ENCODE peak calls at places on chromosomes 4 and X, in five cellular contexts. I is AG10803, L is fibroblast of lung, W is NB4, Z is tibial artery. K is an unnamed sample.

GRCh38 chr4:89056953-89057398 is at the start of gene FAM13A:
- DNase-seq in I (peak), L (peak), W (peak), Z (peak), K (peak)

GRCh38 chrX:42102586-42103282 is 179.4 kb upstream of the CASK start:
- DNase-seq in I (no peak), L (no peak), W (no peak), Z (peak), K (no peak)

GRCh38 chrX:8504451-8504850 is 39.8 kb downstream of the VCX3B start:
- DNase-seq in I (no peak), L (peak), W (no peak), Z (no peak), K (peak)

GRCh38 chr4:40848981-40849380 is 99.2 kb downstream of the NSUN7 start:
- DNase-seq in I (peak), L (no peak), W (no peak), Z (no peak), K (peak)

GRCh38 chr4:1739358-1739757 is 18.0 kb downstream of the TACC3 start:
- DNase-seq in I (no peak), L (no peak), W (no peak), Z (no peak), K (no peak)

GRCh38 chr4:98663226-98664006 is 5.0 kb upstream of the TSPAN5 start:
- DNase-seq in I (no peak), L (no peak), W (peak), Z (no peak), K (no peak)

GRCh38 chrX:136200466-136200865 is 50.7 kb downstream of the MAP7D3 start:
- DNase-seq in I (peak), L (peak), W (peak), Z (no peak), K (peak)

GRCh38 chr4:176290520-176290919 is 21.5 kb upstream of the ASB5 start:
- DNase-seq in I (no peak), L (no peak), W (no peak), Z (no peak), K (no peak)

GRCh38 chrX:23341452-23341851 is 6.8 kb downstream of the PTCHD1 start:
- DNase-seq in I (peak), L (no peak), W (no peak), Z (no peak), K (peak)

GRCh38 chr4:128310266-128310697 is 22.7 kb upstream of the PGRMC2 start:
- DNase-seq in I (no peak), L (peak), W (no peak), Z (no peak), K (peak)

GRCh38 chrX:30935985-30936384 is 46.9 kb upstream of the TAB3 start:
- DNase-seq in I (peak), L (peak), W (peak), Z (no peak), K (peak)

GRCh38 chr4:38281416-38282071 is 321.3 kb downstream of the PTTG2 start:
- DNase-seq in I (peak), L (peak), W (no peak), Z (no peak), K (peak)

GRCh38 chr4:128427832-128428366 is 140.3 kb upstream of the PGRMC2 start:
- DNase-seq in I (peak), L (peak), W (peak), Z (no peak), K (peak)

GRCh38 chr4:147578057-147578476 is 39.1 kb upstream of the TMEM184C start:
- DNase-seq in I (peak), L (peak), W (no peak), Z (peak), K (peak)

GRCh38 chr4:175413561-175413960 is 398.5 kb downstream of the GPM6A start:
- DNase-seq in I (peak), L (no peak), W (no peak), Z (no peak), K (no peak)

GRCh38 chr4:15649914-15650545 is 5.1 kb downstream of the FBXL5 start:
- DNase-seq in I (peak), L (peak), W (peak), Z (no peak), K (peak)

GRCh38 chr4:176627916-176628315 is 164.8 kb downstream of the VEGFC start:
- DNase-seq in I (no peak), L (no peak), W (no peak), Z (no peak), K (no peak)

GRCh38 chr4:90419124-90419711 is 292.0 kb downstream of the CCSER1 start:
- DNase-seq in I (peak), L (peak), W (peak), Z (no peak), K (peak)

GRCh38 chrX:133810925-133811324 is 174.5 kb downstream of the GPC3 start:
- DNase-seq in I (no peak), L (no peak), W (no peak), Z (no peak), K (no peak)

GRCh38 chr4:85127653-85128052 is 161.2 kb upstream of the WDFY3 start:
- DNase-seq in I (peak), L (peak), W (peak), Z (no peak), K (peak)

GRCh38 chrX:114675365-114675764 is 91.5 kb downstream of the HTR2C start:
- DNase-seq in I (peak), L (peak), W (no peak), Z (no peak), K (peak)

GRCh38 chrX:154017766-154018517 is 1.8 kb downstream of the IRAK1 start:
- DNase-seq in I (no peak), L (no peak), W (no peak), Z (no peak), K (no peak)

GRCh38 chr4:105666693-105667092 is 41.8 kb downstream of the INTS12 start:
- DNase-seq in I (peak), L (peak), W (peak), Z (no peak), K (peak)

GRCh38 chr4:2400841-2401609 is 17.4 kb downstream of the ZFYVE28 start:
- DNase-seq in I (no peak), L (no peak), W (no peak), Z (peak), K (no peak)

GRCh38 chr4:92381640-92382039 is 77.9 kb downstream of the GRID2 start:
- DNase-seq in I (no peak), L (peak), W (no peak), Z (no peak), K (peak)

GRCh38 chr4:122700178-122700725 is 32.3 kb upstream of the BBS12 start:
- DNase-seq in I (no peak), L (peak), W (no peak), Z (no peak), K (peak)

GRCh38 chr4:186781032-186781917 is 57.6 kb upstream of the FAT1 start:
- DNase-seq in I (peak), L (peak), W (no peak), Z (no peak), K (no peak)

GRCh38 chr4:188008377-188008776 is 12.8 kb downstream of the ZFP42 start:
- DNase-seq in I (peak), L (peak), W (peak), Z (no peak), K (peak)

GRCh38 chrX:148049441-148049840 is 68.3 kb downstream of the FMR1NB start:
- DNase-seq in I (peak), L (peak), W (peak), Z (no peak), K (peak)

GRCh38 chrX:107738272-107738671 is 37.3 kb downstream of the TSC22D3 start:
- DNase-seq in I (no peak), L (no peak), W (no peak), Z (no peak), K (no peak)

GRCh38 chr4:27886075-27886474 is 1025.4 kb downstream of the STIM2 start:
- DNase-seq in I (no peak), L (peak), W (no peak), Z (no peak), K (peak)

GRCh38 chr4:126899382-126899801 is 733.4 kb upstream of the INTU start:
- DNase-seq in I (peak), L (peak), W (no peak), Z (no peak), K (peak)

GRCh38 chr4:13541720-13542576 is 2.4 kb downstream of the NKX3-2 start:
- DNase-seq in I (no peak), L (no peak), W (no peak), Z (no peak), K (no peak)

GRCh38 chr4:15695240-15695699 is 7.6 kb upstream of the BST1 start:
- DNase-seq in I (peak), L (peak), W (peak), Z (no peak), K (peak)

GRCh38 chrX:120753413-120754251 is 122.0 kb downstream of the CT47B1 start:
- DNase-seq in I (no peak), L (no peak), W (no peak), Z (no peak), K (no peak)

GRCh38 chrX:155962906-155963305 is 34.6 kb upstream of the IL9R start:
- DNase-seq in I (no peak), L (no peak), W (no peak), Z (no peak), K (no peak)

GRCh38 chr4:147833254-147833653 is 101.4 kb downstream of the ARHGAP10 start:
- DNase-seq in I (peak), L (peak), W (no peak), Z (no peak), K (peak)

GRCh38 chr4:26015133-26015651 is 101.2 kb downstream of the SMIM20 start:
- DNase-seq in I (peak), L (peak), W (peak), Z (peak), K (peak)

GRCh38 chr4:21848001-21848400 is 100.6 kb downstream of the KCNIP4 start:
- DNase-seq in I (no peak), L (no peak), W (no peak), Z (no peak), K (no peak)

DNA sequence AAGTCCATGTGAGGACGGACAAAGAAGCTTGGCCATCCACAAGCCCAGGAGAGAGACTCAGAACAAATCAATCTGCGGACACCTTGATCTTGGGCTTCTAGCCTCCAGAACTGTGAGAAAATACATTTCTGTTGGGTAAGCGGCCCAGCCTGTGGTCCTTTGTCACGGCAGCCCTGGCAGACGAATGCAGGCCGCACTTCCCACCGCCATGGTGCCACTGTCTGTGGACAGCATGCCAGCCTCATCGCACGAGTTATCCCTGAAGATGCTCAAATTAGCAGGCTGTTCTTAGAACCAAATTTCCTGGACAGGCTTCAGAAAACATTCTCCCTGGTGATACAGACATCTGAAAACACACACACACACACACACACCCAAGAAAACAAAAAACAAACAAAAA is 343.5 kb upstream of the GATB start:
- DNase-seq in I (no peak), L (no peak), W (no peak), Z (no peak), K (no peak)
- H3K4me3 ChIP-seq in I (no peak), L (no peak), W (no peak), Z (no peak), K (no peak)

GRCh38 chrX:95145848-95146540 is 1472.0 kb downstream of the FAM133A start:
- DNase-seq in I (no peak), L (no peak), W (peak), Z (no peak), K (no peak)
- TF ChIP-seq CTCF in I (no peak), L (no peak), W (peak), Z (no peak), K (no peak)

GRCh38 chrX:17377047-17377692 is 2.2 kb downstream of the NHS start:
- DNase-seq in I (peak), L (peak), W (no peak), Z (peak), K (peak)

GRCh38 chrX:17375361-17375630 is 296 bp downstream of the NHS start:
- DNase-seq in I (no peak), L (no peak), W (no peak), Z (no peak), K (no peak)

GRCh38 chrX:17376381-17377046 is 1.5 kb downstream of the NHS start:
- DNase-seq in I (no peak), L (no peak), W (no peak), Z (peak), K (peak)

GRCh38 chrX:17374619-17375360 is at the start of gene NHS:
- DNase-seq in I (peak), L (peak), W (no peak), Z (peak), K (peak)

DNA sequence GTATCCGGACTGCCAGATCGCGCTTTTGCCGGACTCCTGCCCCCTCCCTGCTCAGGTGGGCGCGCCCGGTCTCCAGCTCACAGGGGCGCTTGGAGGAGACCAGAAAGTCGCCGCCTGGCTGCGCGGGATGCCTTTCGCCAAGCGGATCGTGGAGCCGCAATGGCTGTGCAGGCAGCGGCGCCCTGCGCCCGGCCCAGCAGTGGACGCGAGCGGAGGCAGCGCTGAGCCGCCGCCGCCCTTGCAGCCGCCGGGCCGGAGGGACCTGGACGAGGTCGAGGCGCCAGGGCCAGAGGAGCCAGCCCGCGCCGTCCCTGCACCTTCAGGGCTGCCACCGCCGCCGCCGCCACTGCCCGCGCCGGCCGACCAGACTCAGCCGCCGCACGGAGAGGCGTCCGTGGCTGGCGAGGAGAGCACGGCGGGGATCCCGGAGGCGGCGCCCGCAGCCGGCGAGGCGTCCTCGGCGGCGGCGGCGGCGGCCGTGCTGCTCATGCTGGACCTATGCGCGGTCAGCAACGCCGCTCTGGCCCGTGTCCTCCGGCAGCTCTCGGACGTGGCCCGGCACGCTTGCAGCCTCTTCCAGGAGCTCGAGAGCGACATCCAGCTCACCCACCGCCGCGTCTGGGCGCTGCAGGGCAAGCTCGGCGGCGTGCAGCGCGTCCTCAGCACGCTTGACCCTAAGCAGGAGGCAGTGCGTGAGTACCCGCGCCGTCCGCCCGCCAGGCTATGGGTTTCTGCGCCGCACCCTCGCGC is 806 bp downstream of the NHS start:
- DNase-seq in I (peak), L (peak), W (no peak), Z (peak), K (peak)
- H3K4me3 ChIP-seq in I (peak), L (peak), W (no peak), Z (peak), K (peak)

DNA sequence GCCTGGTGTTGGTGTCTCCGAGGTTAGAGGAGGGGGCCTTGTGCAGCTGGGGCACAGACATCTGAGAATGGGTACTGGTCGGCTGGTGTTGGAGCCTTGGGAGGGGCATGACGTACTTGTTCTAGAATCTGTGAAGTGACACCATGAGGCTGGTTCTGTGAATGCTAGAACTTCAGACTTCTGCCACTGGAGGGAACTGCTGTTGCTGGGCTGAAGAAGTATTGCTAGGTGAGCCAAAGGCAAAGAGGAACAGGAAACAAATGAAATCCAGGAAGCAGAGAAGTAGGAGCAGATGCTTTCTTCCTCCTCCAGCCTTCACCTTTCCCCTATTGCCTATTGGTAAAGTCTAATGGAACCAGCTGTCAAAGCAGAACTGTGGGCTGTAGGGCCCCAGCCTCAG is 120.9 kb upstream of the DDIT4L start:
- DNase-seq in I (no peak), L (no peak), W (peak), Z (no peak), K (no peak)
- TF ChIP-seq CTCF in I (no peak), L (no peak), W (no peak), Z (no peak), K (peak)

K was measured in fibroblast of mammary gland.